ENCODE peak calls at places on chromosomes 5 and 9, in ten cellular contexts. C, A, W, U, F, G, D, Z, N and H are unnamed samples.

GRCh38 chr5:28473531-28474107 is 1435.2 kb upstream of the CDH9 start:
- DNase-seq in C (no peak), A (no peak), W (no peak), U (peak), F (peak), G (no peak), D (peak), Z (peak), N (peak), H (no peak)

GRCh38 chr5:106874974-106875373 is 795.8 kb downstream of the EFNA5 start:
- DNase-seq in C (no peak), A (no peak), W (no peak), U (no peak), F (no peak), G (no peak), D (no peak), Z (no peak), N (no peak), H (no peak)

GRCh38 chr5:132221781-132222648 is 5.6 kb downstream of the P4HA2 start:
- DNase-seq in C (no peak), A (peak), W (no peak), U (peak), F (no peak), G (no peak), D (peak), Z (peak), N (peak), H (no peak)

GRCh38 chr9:130254753-130255637 is 10.6 kb upstream of the HMCN2 start:
- DNase-seq in C (no peak), A (no peak), W (no peak), U (no peak), F (no peak), G (no peak), D (no peak), Z (no peak), N (no peak), H (peak)

GRCh38 chr5:73282923-73283322 is 109.9 kb downstream of the TMEM174 start:
- DNase-seq in C (no peak), A (no peak), W (no peak), U (no peak), F (no peak), G (no peak), D (no peak), Z (no peak), N (no peak), H (no peak)

GRCh38 chr9:129030191-129030590 is 2.1 kb upstream of the SH3GLB2 start:
- DNase-seq in C (no peak), A (no peak), W (no peak), U (no peak), F (no peak), G (no peak), D (no peak), Z (no peak), N (no peak), H (no peak)

GRCh38 chr9:134408389-134408788 is 82.1 kb downstream of the RXRA start:
- DNase-seq in C (no peak), A (no peak), W (no peak), U (no peak), F (peak), G (no peak), D (no peak), Z (no peak), N (no peak), H (no peak)

GRCh38 chr5:137214446-137215189 is 284.5 kb downstream of the SPOCK1 start:
- DNase-seq in C (no peak), A (no peak), W (no peak), U (no peak), F (no peak), G (no peak), D (no peak), Z (no peak), N (no peak), H (no peak)

GRCh38 chr5:144273232-144274027 is 102.8 kb downstream of the KCTD16 start:
- DNase-seq in C (no peak), A (no peak), W (no peak), U (peak), F (no peak), G (no peak), D (no peak), Z (peak), N (no peak), H (no peak)

GRCh38 chr9:135700525-135700924 is 1.2 kb upstream of the SOHLH1 start:
- DNase-seq in C (no peak), A (no peak), W (no peak), U (peak), F (no peak), G (no peak), D (no peak), Z (no peak), N (no peak), H (no peak)

GRCh38 chr5:143086851-143087637 is 316.4 kb downstream of the NR3C1 start:
- DNase-seq in C (no peak), A (no peak), W (no peak), U (peak), F (peak), G (no peak), D (peak), Z (no peak), N (peak), H (no peak)